ENCODE peak calls at places on chromosome 10, in nine cellular contexts. A is lung microvascular endothelial cell; Y is non-pigmented ciliary epithelial cell; E is naive B cell; L is thoracic aorta; F is HS-5; Q is stimulated activated naive CD8-positive, alpha-beta T cell treated with anti-CD3 and anti-CD28 coated beads, Interleukin-15, amount 100 ng/mL, for 72 hours; N is NCI-H524 treated with DMSO at 0.1 percent for 48 hours; O is WTC11. I is an unnamed sample.

GRCh38 chr10:11020026-11020820 is 2.6 kb downstream of the CELF2 start:
- DNase-seq in A (no peak), Y (no peak), E (no peak), L (no peak), F (no peak), Q (no peak), N (no peak), O (no peak), I (no peak)

GRCh38 chr10:73888514-73888913 is 14.2 kb upstream of the CAMK2G start:
- DNase-seq in A (no peak), Y (no peak), E (no peak), L (no peak), F (no peak), Q (no peak), N (no peak), O (no peak), I (no peak)

GRCh38 chr10:61547297-61547696 is 94.1 kb upstream of the TMEM26 start:
- DNase-seq in A (peak), Y (no peak), E (no peak), L (no peak), F (no peak), Q (no peak), N (no peak), O (no peak), I (no peak)

GRCh38 chr10:53403688-53404087 is 631.1 kb upstream of the MBL2 start:
- DNase-seq in A (no peak), Y (no peak), E (no peak), L (no peak), F (peak), Q (no peak), N (no peak), O (no peak), I (no peak)

GRCh38 chr10:5518143-5518542 is 6.6 kb upstream of the CALML3 start:
- DNase-seq in A (no peak), Y (no peak), E (no peak), L (no peak), F (no peak), Q (no peak), N (no peak), O (no peak), I (no peak)

GRCh38 chr10:69337312-69338132 is 59.2 kb downstream of the HK1 start:
- DNase-seq in A (peak), Y (peak), E (no peak), L (no peak), F (peak), Q (no peak), N (no peak), O (no peak), I (no peak)

GRCh38 chr10:78515037-78515872 is 481.6 kb downstream of the RPS24 start:
- DNase-seq in A (no peak), Y (no peak), E (no peak), L (no peak), F (no peak), Q (no peak), N (no peak), O (no peak), I (peak)

GRCh38 chr10:24825551-24825950 is 101.9 kb upstream of the ARHGAP21 start:
- DNase-seq in A (peak), Y (no peak), E (no peak), L (no peak), F (no peak), Q (no peak), N (no peak), O (no peak), I (no peak)

GRCh38 chr10:132649651-132650360 is 112.2 kb downstream of the INPP5A start:
- DNase-seq in A (no peak), Y (no peak), E (no peak), L (no peak), F (no peak), Q (no peak), N (no peak), O (no peak), I (no peak)

GRCh38 chr10:10891437-10891836 is 126.2 kb upstream of the CELF2 start:
- DNase-seq in A (peak), Y (peak), E (no peak), L (no peak), F (no peak), Q (no peak), N (no peak), O (no peak), I (no peak)

GRCh38 chr10:45376364-45376801 is 2.4 kb downstream of the ALOX5 start:
- DNase-seq in A (no peak), Y (no peak), E (peak), L (no peak), F (no peak), Q (no peak), N (no peak), O (no peak), I (no peak)

GRCh38 chr10:88186335-88186734 is 322.9 kb downstream of the PTEN start:
- DNase-seq in A (no peak), Y (peak), E (no peak), L (no peak), F (peak), Q (no peak), N (no peak), O (no peak), I (no peak)

GRCh38 chr10:114073787-114074186 is 30.1 kb downstream of the ADRB1 start:
- DNase-seq in A (no peak), Y (no peak), E (peak), L (no peak), F (no peak), Q (no peak), N (no peak), O (no peak), I (no peak)

GRCh38 chr10:82552273-82552672 is 677.3 kb downstream of the NRG3 start:
- DNase-seq in A (no peak), Y (no peak), E (no peak), L (no peak), F (no peak), Q (no peak), N (no peak), O (no peak), I (no peak)

I was measured in ecto neural progenitor cell.